ENCODE peak calls at places on chromosome X, in five cellular contexts. M, D, F, W and Z are unnamed samples.

GRCh38 chrX:71068052-71068918 is at the start of gene SNX12:
- DNase-seq in D (peak), M (peak), W (peak), F (peak), Z (peak)

GRCh38 chrX:36443007-36443406 is 523.5 kb downstream of the CFAP47 start:
- DNase-seq in M (no peak), F (no peak), D (no peak), W (no peak), Z (no peak)

GRCh38 chrX:74924449-74925209 is 623 bp downstream of the NEXMIF start:
- DNase-seq in F (no peak), W (no peak), D (peak), M (peak), Z (no peak)

GRCh38 chrX:131836161-131836560 is 186.9 kb upstream of the STK26 start:
- DNase-seq in D (no peak), F (no peak), W (no peak), M (no peak), Z (no peak)

GRCh38 chrX:44669626-44670025 is 127.0 kb upstream of the FUNDC1 start:
- DNase-seq in F (peak), W (no peak), M (no peak), D (no peak), Z (no peak)

GRCh38 chrX:112766774-112767173 is 73.9 kb downstream of the AMOT start:
- DNase-seq in F (no peak), W (no peak), M (no peak), D (no peak), Z (no peak)

GRCh38 chrX:140817943-140818342 is 108.4 kb downstream of the LINC00632 start:
- DNase-seq in M (peak), W (no peak), D (no peak), F (peak), Z (no peak)

GRCh38 chrX:55754861-55755294 is 37.3 kb downstream of the RRAGB start:
- DNase-seq in W (no peak), D (no peak), M (no peak), F (no peak), Z (no peak)

GRCh38 chrX:106263817-106264216 is 95.7 kb downstream of the PWWP3B start:
- DNase-seq in M (no peak), F (peak), D (no peak), W (no peak), Z (no peak)

DNA sequence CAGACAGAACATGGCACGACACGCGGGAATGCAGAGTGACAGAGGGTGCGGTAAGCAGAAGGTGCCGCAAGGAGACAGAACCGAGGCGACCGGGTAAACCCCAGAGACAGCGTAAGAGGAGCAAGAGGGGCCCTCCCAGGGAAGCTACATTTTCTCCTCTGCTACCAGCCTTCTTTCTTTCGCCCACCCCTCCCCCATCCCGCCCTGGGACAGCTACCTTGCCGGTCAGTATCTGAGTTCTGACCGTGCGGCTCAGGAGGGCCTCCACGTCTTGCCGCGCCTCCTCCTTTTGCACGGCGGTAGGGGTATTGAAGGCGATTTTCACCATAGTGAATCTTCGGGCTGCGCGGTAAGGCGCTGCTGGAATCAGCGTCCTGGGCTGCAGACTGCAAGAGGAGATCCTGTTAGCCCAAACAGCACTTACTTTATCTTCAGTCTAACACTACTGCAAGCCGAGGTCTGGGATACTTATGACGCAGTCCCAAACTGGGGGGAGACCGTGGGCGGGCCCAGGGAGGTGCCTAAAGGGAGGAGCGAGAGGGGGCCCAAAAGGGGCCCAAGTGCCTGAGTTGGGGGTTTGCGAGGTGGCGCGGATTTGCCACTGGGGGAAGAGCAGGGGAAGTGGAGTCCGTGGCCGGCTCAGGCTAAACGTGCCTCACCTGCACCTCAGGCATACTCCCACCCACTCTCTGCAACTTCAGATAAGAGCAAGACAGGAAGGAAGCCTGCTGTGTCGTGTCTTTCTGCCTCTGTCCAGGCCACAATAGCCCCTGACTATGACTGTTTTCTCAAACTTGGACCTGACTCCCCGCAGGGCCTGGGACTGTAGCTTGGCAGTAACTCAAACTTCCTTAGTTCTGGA is at the start of gene ITM2A:
- DNase-seq in W (no peak), F (peak), D (peak), M (no peak), Z (peak)
- H3K4me3 ChIP-seq in W (peak), F (peak), D (peak), M (peak), Z (peak)

DNA sequence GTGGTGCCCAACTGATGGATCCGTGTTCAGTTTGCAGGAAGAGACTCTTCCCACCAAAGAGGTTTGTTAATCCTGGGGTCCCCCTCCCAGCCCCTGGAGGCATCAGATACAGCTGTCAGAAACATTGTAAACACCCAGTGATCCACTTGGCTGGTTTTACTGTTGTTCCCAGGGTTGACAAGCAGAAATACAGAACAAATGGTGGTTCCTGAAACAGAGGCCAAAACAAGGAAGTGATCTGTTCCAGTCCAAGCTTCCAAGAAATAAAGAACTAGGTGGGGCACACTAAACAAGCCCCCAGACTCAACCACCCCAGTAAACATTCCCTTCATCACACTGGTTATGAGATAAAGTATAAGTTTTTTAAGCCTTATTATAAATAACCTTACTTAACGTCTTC is 1.4 kb downstream of the TMLHE start:
- DNase-seq in F (no peak), W (no peak), D (no peak), M (no peak), Z (no peak)
- H3K4me3 ChIP-seq in F (no peak), W (no peak), D (peak), M (no peak), Z (no peak)

GRCh38 chrX:9023293-9023692 is 10.6 kb downstream of the FAM9B start:
- DNase-seq in W (no peak), D (no peak), M (no peak), F (no peak), Z (no peak)

DNA sequence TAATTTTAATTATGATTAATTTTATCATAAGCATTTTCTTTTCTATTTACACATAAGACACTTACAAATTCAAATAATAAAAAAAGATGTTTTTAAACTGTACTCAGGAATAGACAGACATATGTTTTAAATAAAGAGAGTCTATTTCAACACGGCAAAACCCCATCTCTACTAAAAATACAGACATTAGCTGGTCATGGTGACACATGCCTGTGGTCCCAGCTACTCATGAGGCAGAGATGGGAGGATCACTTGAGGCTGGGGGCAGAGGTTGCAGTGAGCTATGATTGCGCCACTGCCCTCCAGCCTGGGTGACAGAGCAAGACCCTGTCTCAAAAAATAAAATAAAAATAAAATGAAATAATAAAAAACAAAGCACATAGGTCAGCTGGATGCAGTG is 14.8 kb downstream of the FAM9B start:
- DNase-seq in M (no peak), D (no peak), F (peak), W (no peak), Z (no peak)
- H3K4me3 ChIP-seq in M (no peak), D (no peak), F (no peak), W (no peak), Z (no peak)

GRCh38 chrX:9789555-9789954 is 3.3 kb downstream of the SHROOM2 start:
- DNase-seq in D (no peak), W (no peak), M (no peak), F (no peak), Z (no peak)
- H3K4me3 ChIP-seq in D (no peak), W (no peak), M (no peak), F (no peak), Z (no peak)

DNA sequence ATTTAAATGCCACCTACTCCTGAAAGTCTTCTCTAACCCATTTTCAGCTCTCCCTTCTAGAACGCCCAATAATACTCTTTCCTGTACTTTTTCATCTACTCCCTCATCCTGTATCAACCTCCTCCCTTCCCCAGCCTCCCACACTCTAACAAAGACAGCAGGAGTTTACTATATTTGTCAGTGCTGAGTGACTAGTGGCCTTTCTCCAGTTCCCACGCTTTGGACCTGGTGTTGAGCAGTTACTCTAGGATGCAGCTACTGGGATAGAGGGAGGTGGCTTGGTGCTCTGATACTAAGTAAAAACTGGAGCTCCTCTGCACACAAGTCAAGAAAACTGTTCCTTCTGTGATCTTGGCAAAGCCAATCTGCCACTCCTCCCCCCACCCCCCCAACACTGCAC is 36.1 kb upstream of the KLHL13 start:
- DNase-seq in F (no peak), D (no peak), W (no peak), M (no peak), Z (no peak)
- H3K4me3 ChIP-seq in F (no peak), D (no peak), W (no peak), M (no peak), Z (no peak)